ENCODE peak calls at places on chromosomes 3 and 15, in six cellular contexts. M is IMR-90, W is A549, X is HepG2, U is GM12878, H is K562. Z is an unnamed sample.

GRCh38 chr15:82058517-82059204 is 12.8 kb upstream of the MEX3B start:
- DNase-seq in U (no peak), X (no peak), H (no peak), W (no peak), M (no peak), Z (no peak)

GRCh38 chr3:46729038-46729437 is 11.4 kb upstream of the PRSS50 start:
- DNase-seq in M (no peak), W (no peak), H (no peak), X (no peak), U (no peak), Z (no peak)

GRCh38 chr15:57485869-57486268 is 105.8 kb upstream of the MYZAP start:
- DNase-seq in X (peak), U (no peak), M (peak), H (no peak), W (peak), Z (no peak)

GRCh38 chr3:106452096-106452495 is 583.3 kb upstream of the CBLB start:
- DNase-seq in M (no peak), U (no peak), W (no peak), H (no peak), X (no peak), Z (no peak)

GRCh38 chr3:47404955-47405790 is 24.4 kb downstream of the PTPN23 start:
- DNase-seq in H (no peak), W (no peak), U (no peak), X (no peak), M (no peak), Z (no peak)

GRCh38 chr3:10470666-10471336 is 34.6 kb downstream of the ATP2B2 start:
- DNase-seq in H (no peak), U (no peak), W (no peak), M (no peak), X (peak), Z (no peak)

GRCh38 chr3:42820746-42821051 is 11.5 kb downstream of the ACKR2 start:
- DNase-seq in X (no peak), U (no peak), M (no peak), H (no peak), W (no peak), Z (no peak)

GRCh38 chr15:66935688-66936087 is 129.7 kb upstream of the SMAD3 start:
- DNase-seq in X (no peak), W (no peak), U (no peak), M (no peak), H (no peak), Z (no peak)

GRCh38 chr15:74200394-74200793 is 2.2 kb downstream of the STRA6 start:
- DNase-seq in H (no peak), M (peak), X (no peak), U (no peak), W (peak), Z (no peak)

GRCh38 chr15:74651251-74651741 is 35.7 kb downstream of the CLK3 start:
- DNase-seq in H (no peak), U (no peak), X (no peak), M (no peak), W (no peak), Z (no peak)

GRCh38 chr15:98120561-98120960 is 160.1 kb downstream of the ARRDC4 start:
- DNase-seq in X (no peak), W (no peak), U (no peak), H (no peak), M (no peak), Z (no peak)

GRCh38 chr3:171790898-171791694 is 19.2 kb downstream of the PLD1 start:
- DNase-seq in H (no peak), W (no peak), X (no peak), U (no peak), M (peak), Z (no peak)

GRCh38 chr15:72315706-72316370 is 4.1 kb downstream of the CELF6 start:
- DNase-seq in H (no peak), W (no peak), U (no peak), X (no peak), M (no peak), Z (no peak)

GRCh38 chr3:52471371-52472238 is 16.2 kb downstream of the NISCH start:
- DNase-seq in H (no peak), U (no peak), W (peak), X (no peak), M (peak), Z (peak)

GRCh38 chr15:100115066-100115710 is 226.6 kb downstream of the ADAMTS17 start:
- DNase-seq in X (no peak), H (no peak), M (no peak), W (no peak), U (no peak), Z (no peak)

GRCh38 chr3:190387578-190388213 is at the start of gene CLDN16:
- DNase-seq in X (no peak), M (no peak), W (no peak), H (no peak), U (no peak), Z (no peak)

GRCh38 chr3:30286007-30286669 is 320.3 kb upstream of the TGFBR2 start:
- DNase-seq in X (no peak), W (peak), H (no peak), M (peak), U (no peak), Z (no peak)

GRCh38 chr3:111227216-111227615 is 155.6 kb downstream of the NECTIN3 start:
- DNase-seq in W (no peak), X (no peak), H (no peak), U (no peak), M (peak), Z (no peak)

GRCh38 chr3:177601120-177601519 is 403.8 kb upstream of the TBL1XR1 start:
- DNase-seq in U (no peak), H (no peak), X (no peak), W (no peak), M (no peak), Z (no peak)

GRCh38 chr3:70264122-70264780 is 48.2 kb downstream of the MDFIC2 start:
- DNase-seq in X (peak), W (peak), H (no peak), M (peak), U (no peak), Z (no peak)

GRCh38 chr3:152811974-152812760 is 22.8 kb upstream of the P2RY1 start:
- DNase-seq in M (no peak), U (no peak), W (no peak), X (no peak), H (no peak), Z (no peak)

GRCh38 chr3:5192568-5193319 is 5.2 kb downstream of the EDEM1 start:
- DNase-seq in U (no peak), M (no peak), X (no peak), W (no peak), H (no peak), Z (no peak)

GRCh38 chr3:26074080-26074479 is 284.2 kb downstream of the OXSM start:
- DNase-seq in U (no peak), H (no peak), M (no peak), W (no peak), X (no peak), Z (no peak)

GRCh38 chr3:11211531-11212300 is 57.4 kb downstream of the HRH1 start:
- DNase-seq in X (no peak), W (no peak), H (no peak), M (peak), U (no peak), Z (no peak)

GRCh38 chr3:51709675-51710074 is 2.8 kb downstream of the GRM2 start:
- DNase-seq in H (no peak), M (no peak), U (no peak), X (no peak), W (no peak), Z (no peak)

GRCh38 chr15:63339006-63339766 is 42.5 kb downstream of the CA12 start:
- DNase-seq in X (no peak), H (no peak), U (no peak), W (no peak), M (peak), Z (no peak)

DNA sequence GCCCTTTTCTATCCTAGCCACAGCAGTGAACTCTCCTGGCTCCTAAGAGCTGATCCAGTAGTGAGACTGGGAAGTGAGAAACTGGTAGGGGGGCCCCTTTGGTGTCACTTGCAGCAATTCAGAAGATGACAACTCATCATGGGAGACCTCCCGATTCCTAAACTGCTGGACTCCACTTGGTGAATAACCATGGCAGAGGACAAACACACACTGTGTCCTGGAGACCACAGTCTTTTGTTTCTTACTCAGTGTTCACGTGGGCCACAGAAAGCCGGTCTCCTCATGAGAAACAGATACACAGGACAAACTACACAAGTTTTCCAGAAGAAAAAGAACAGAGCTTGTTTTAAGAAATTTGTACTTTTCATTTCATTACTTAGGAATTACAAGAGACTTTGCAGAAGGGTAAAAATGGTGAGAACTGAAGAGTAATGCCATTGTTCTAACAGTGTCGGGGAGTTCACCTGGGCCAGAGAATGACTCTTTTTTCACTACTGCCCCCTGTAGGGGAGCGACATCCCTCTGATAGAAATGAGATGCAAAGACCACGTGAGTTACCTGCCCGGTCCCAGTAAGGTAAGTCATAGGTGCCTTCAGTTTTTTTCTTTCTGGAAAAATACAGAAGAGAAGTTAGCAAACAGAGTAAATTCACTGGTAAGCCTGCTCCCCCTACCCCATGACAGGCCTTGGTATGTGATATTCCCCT is 38.1 kb downstream of the ST3GAL6 start:
- DNase-seq in H (no peak), X (no peak), W (no peak), M (no peak), U (no peak), Z (no peak)
- TF ChIP-seq BHLHE40 in H (no peak), X (no peak), W (no peak), M (no peak), U (no peak), Z (no peak)

DNA sequence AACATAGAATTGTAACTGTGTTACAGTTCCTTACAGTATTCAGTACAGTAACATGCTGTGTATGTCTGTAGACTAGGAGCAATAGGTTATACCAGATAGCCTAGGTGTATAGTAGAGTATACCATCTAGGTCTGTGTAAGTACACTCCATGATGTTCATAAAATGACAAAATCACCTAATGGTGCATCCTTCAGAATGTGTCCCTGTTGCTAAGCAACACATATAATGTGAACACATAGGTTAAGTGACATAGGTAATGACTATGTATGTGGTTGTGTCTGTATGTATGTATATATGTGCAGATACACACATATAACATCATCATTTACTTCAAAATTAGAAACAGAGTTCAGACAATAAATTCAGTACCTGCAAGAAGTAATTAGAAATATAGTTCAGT is 146.8 kb upstream of the GAP43 start:
- DNase-seq in U (no peak), X (no peak), H (no peak), M (no peak), W (no peak), Z (no peak)
- TF ChIP-seq BHLHE40 in U (no peak), X (no peak), H (no peak), M (no peak), W (no peak), Z (no peak)

GRCh38 chr15:50879016-50879415 is 29.5 kb upstream of the AP4E1 start:
- DNase-seq in W (no peak), H (no peak), M (no peak), U (no peak), X (no peak), Z (no peak)
- TF ChIP-seq BHLHE40 in W (no peak), H (no peak), M (no peak), U (no peak), X (no peak), Z (no peak)

GRCh38 chr15:101275018-101275417 is 2.3 kb downstream of the SELENOS start:
- DNase-seq in X (no peak), U (peak), W (no peak), M (no peak), H (no peak), Z (no peak)

GRCh38 chr15:101277943-101278564 is 769 bp upstream of the SELENOS start:
- DNase-seq in H (no peak), M (no peak), U (no peak), X (no peak), W (no peak), Z (no peak)

GRCh38 chr15:101280007-101280406 is 2.7 kb upstream of the SELENOS start:
- DNase-seq in H (no peak), X (no peak), U (no peak), M (no peak), W (no peak), Z (no peak)

GRCh38 chr15:101276501-101277037 is 716 bp downstream of the SELENOS start:
- DNase-seq in U (no peak), M (peak), W (peak), H (no peak), X (no peak), Z (peak)

GRCh38 chr15:101277038-101277822 is at the start of gene SELENOS:
- DNase-seq in M (peak), W (peak), U (no peak), H (peak), X (peak), Z (peak)
- TF ChIP-seq BHLHE40 in M (no peak), W (no peak), U (peak), H (no peak), X (no peak), Z (no peak)

DNA sequence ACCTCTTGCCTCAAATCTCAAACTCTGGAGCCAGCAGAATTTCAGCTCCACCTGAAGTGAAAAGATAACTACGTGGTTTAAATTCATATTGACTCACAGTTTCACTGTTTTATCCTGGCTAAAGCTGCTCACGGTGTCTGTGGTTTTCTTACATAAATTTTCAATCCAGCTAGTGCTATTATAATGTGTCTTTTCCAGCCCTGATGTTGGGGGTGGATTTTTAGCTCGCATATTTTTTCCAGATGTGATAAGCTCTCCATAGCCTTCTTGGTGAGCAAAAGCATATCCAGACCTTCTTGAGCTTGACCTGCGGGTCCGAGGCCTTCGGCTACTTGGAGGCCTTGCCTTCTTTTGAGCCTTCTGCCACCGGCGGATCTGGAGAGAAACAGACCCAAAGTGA is 239.3 kb downstream of the DTWD1 start:
- DNase-seq in W (no peak), X (no peak), U (no peak), H (no peak), M (peak), Z (no peak)
- TF ChIP-seq BHLHE40 in W (no peak), X (no peak), U (no peak), H (no peak), M (no peak), Z (no peak)

GRCh38 chr15:33960160-33960559 is 8.1 kb upstream of the CHRM5 start:
- DNase-seq in X (no peak), U (no peak), W (no peak), M (no peak), H (no peak), Z (no peak)
- TF ChIP-seq BHLHE40 in X (no peak), U (no peak), W (no peak), M (no peak), H (no peak), Z (no peak)